ENCODE peak calls at places on chromosomes 5 and 9, in seven cellular contexts. K, E, O, X, H, I and T are unnamed samples.

GRCh38 chr9:27528886-27529315 is 713 bp downstream of the MOB3B start:
- DNase-seq in K (no peak), E (no peak), O (no peak), X (no peak), H (peak), I (peak), T (no peak)

GRCh38 chr9:124008855-124009834 is 2.4 kb upstream of the LHX2 start:
- DNase-seq in K (no peak), E (no peak), O (no peak), X (no peak), H (no peak), I (peak), T (peak)

GRCh38 chr9:4750021-4750673 is 9.1 kb upstream of the AK3 start:
- DNase-seq in K (no peak), E (no peak), O (no peak), X (no peak), H (peak), I (no peak), T (peak)

GRCh38 chr5:1178529-1179382 is 22.6 kb upstream of the SLC6A19 start:
- DNase-seq in K (no peak), E (no peak), O (no peak), X (no peak), H (no peak), I (no peak), T (no peak)

GRCh38 chr5:168299372-168299771 is 7.9 kb downstream of the WWC1 start:
- DNase-seq in K (no peak), E (no peak), O (no peak), X (no peak), H (no peak), I (no peak), T (no peak)

GRCh38 chr9:93431498-93432105 is 19.9 kb upstream of the FAM120A start:
- DNase-seq in K (no peak), E (no peak), O (peak), X (no peak), H (no peak), I (no peak), T (no peak)

GRCh38 chr5:34657550-34657921 is 1.4 kb downstream of the RAI14 start:
- DNase-seq in K (no peak), E (peak), O (peak), X (no peak), H (no peak), I (no peak), T (peak)

GRCh38 chr5:149337746-149338145 is 7.6 kb upstream of the GRPEL2 start:
- DNase-seq in K (no peak), E (no peak), O (no peak), X (no peak), H (no peak), I (no peak), T (no peak)

GRCh38 chr5:77828445-77828844 is 52.3 kb upstream of the TBCA start:
- DNase-seq in K (no peak), E (no peak), O (no peak), X (no peak), H (no peak), I (no peak), T (no peak)

GRCh38 chr5:3321923-3322322 is 273.7 kb upstream of the IRX1 start:
- DNase-seq in K (no peak), E (no peak), O (no peak), X (no peak), H (no peak), I (no peak), T (no peak)

GRCh38 chr5:106962464-106963230 is 708.1 kb downstream of the EFNA5 start:
- DNase-seq in K (no peak), E (no peak), O (no peak), X (no peak), H (no peak), I (no peak), T (no peak)

GRCh38 chr5:172600571-172600970 is 40.5 kb upstream of the NEURL1B start:
- DNase-seq in K (no peak), E (no peak), O (no peak), X (no peak), H (no peak), I (no peak), T (no peak)

GRCh38 chr5:179317411-179318192 is 27.7 kb downstream of the ADAMTS2 start:
- DNase-seq in K (no peak), E (no peak), O (no peak), X (no peak), H (no peak), I (no peak), T (no peak)

GRCh38 chr9:22457448-22457847 is 10.8 kb downstream of the DMRTA1 start:
- DNase-seq in K (no peak), E (no peak), O (no peak), X (no peak), H (no peak), I (no peak), T (no peak)

GRCh38 chr5:143494162-143494561 is 90.7 kb upstream of the NR3C1 start:
- DNase-seq in K (no peak), E (no peak), O (no peak), X (no peak), H (no peak), I (no peak), T (no peak)

GRCh38 chr5:138944527-138945322 is 69.6 kb upstream of the LRRTM2 start:
- DNase-seq in K (no peak), E (no peak), O (no peak), X (no peak), H (no peak), I (no peak), T (no peak)

GRCh38 chr9:121369595-121370265 is at the start of gene STOM:
- DNase-seq in K (no peak), E (peak), O (peak), X (no peak), H (peak), I (no peak), T (no peak)

GRCh38 chr9:77999231-77999631 is 32.4 kb downstream of the GNAQ start:
- DNase-seq in K (no peak), E (no peak), O (no peak), X (no peak), H (no peak), I (no peak), T (no peak)

GRCh38 chr5:5616247-5616895 is 193.9 kb downstream of the ICE1 start:
- DNase-seq in K (no peak), E (peak), O (no peak), X (no peak), H (peak), I (no peak), T (no peak)

GRCh38 chr9:38284768-38285080 is 107.8 kb upstream of the ALDH1B1 start:
- DNase-seq in K (no peak), E (peak), O (no peak), X (no peak), H (no peak), I (peak), T (no peak)

GRCh38 chr9:134991808-134992754 is 74.4 kb upstream of the FCN1 start:
- DNase-seq in K (no peak), E (no peak), O (no peak), X (no peak), H (no peak), I (no peak), T (no peak)

GRCh38 chr5:106174903-106175302 is 1495.8 kb downstream of the EFNA5 start:
- DNase-seq in K (no peak), E (no peak), O (no peak), X (no peak), H (no peak), I (no peak), T (no peak)

GRCh38 chr5:147791181-147791580 is 8.7 kb upstream of the JAKMIP2 start:
- DNase-seq in K (no peak), E (no peak), O (no peak), X (no peak), H (no peak), I (no peak), T (no peak)

GRCh38 chr5:36688722-36689121 is 82.3 kb downstream of the SLC1A3 start:
- DNase-seq in K (no peak), E (no peak), O (peak), X (peak), H (peak), I (no peak), T (no peak)

GRCh38 chr5:39138892-39139291 is 64.7 kb upstream of the RICTOR start:
- DNase-seq in K (no peak), E (no peak), O (no peak), X (no peak), H (no peak), I (no peak), T (no peak)

GRCh38 chr5:134586866-134587524 is 45.6 kb downstream of the SAR1B start:
- DNase-seq in K (peak), E (peak), O (peak), X (peak), H (peak), I (peak), T (peak)

GRCh38 chr9:34036625-34037024 is 12.1 kb downstream of the UBAP2 start:
- DNase-seq in K (no peak), E (no peak), O (no peak), X (no peak), H (no peak), I (no peak), T (no peak)

GRCh38 chr9:120734607-120735006 is 20.3 kb upstream of the MEGF9 start:
- DNase-seq in K (no peak), E (no peak), O (no peak), X (no peak), H (no peak), I (no peak), T (no peak)

GRCh38 chr9:1995084-1995483 is 20.1 kb upstream of the SMARCA2 start:
- DNase-seq in K (no peak), E (no peak), O (no peak), X (no peak), H (no peak), I (no peak), T (no peak)

GRCh38 chr9:116377179-116377790 is 223.7 kb downstream of the PAPPA start:
- DNase-seq in K (no peak), E (no peak), O (no peak), X (peak), H (no peak), I (no peak), T (no peak)

GRCh38 chr9:136808781-136809158 is 1.0 kb downstream of the RABL6 start:
- DNase-seq in K (no peak), E (no peak), O (no peak), X (no peak), H (peak), I (no peak), T (peak)

GRCh38 chr9:134210908-134211810 is 46.8 kb upstream of the RNU6ATAC start:
- DNase-seq in K (no peak), E (peak), O (no peak), X (no peak), H (no peak), I (no peak), T (peak)

GRCh38 chr9:96612105-96612965 is 7.3 kb downstream of the CDC14B start:
- DNase-seq in K (no peak), E (peak), O (peak), X (no peak), H (no peak), I (no peak), T (no peak)

GRCh38 chr5:31823477-31823876 is 184.5 kb downstream of the PDZD2 start:
- DNase-seq in K (no peak), E (no peak), O (no peak), X (no peak), H (no peak), I (no peak), T (no peak)

GRCh38 chr5:174581483-174581882 is 142.9 kb upstream of the MSX2 start:
- DNase-seq in K (no peak), E (peak), O (peak), X (no peak), H (peak), I (peak), T (peak)

GRCh38 chr5:177188775-177189174 is 55.2 kb downstream of the NSD1 start:
- DNase-seq in K (no peak), E (no peak), O (no peak), X (no peak), H (no peak), I (no peak), T (no peak)

GRCh38 chr9:117044241-117044640 is 357.1 kb downstream of the TRIM32 start:
- DNase-seq in K (no peak), E (peak), O (no peak), X (no peak), H (no peak), I (peak), T (no peak)

GRCh38 chr5:66757219-66757833 is 161.1 kb downstream of the MAST4 start:
- DNase-seq in K (no peak), E (peak), O (peak), X (peak), H (peak), I (no peak), T (peak)

GRCh38 chr5:66757834-66758396 is 161.7 kb downstream of the MAST4 start:
- DNase-seq in K (no peak), E (no peak), O (no peak), X (no peak), H (no peak), I (no peak), T (no peak)
- TF ChIP-seq JUND in K (no peak), E (no peak), O (no peak), X (no peak), H (no peak), I (no peak), T (no peak)

GRCh38 chr5:132470596-132470995 is 20.0 kb downstream of the IRF1 start:
- DNase-seq in K (no peak), E (no peak), O (no peak), X (no peak), H (no peak), I (no peak), T (no peak)
- TF ChIP-seq JUND in K (no peak), E (no peak), O (no peak), X (no peak), H (no peak), I (no peak), T (no peak)

GRCh38 chr5:98296426-98296825 is 477.0 kb upstream of the RGMB start:
- DNase-seq in K (no peak), E (no peak), O (no peak), X (no peak), H (no peak), I (no peak), T (no peak)

DNA sequence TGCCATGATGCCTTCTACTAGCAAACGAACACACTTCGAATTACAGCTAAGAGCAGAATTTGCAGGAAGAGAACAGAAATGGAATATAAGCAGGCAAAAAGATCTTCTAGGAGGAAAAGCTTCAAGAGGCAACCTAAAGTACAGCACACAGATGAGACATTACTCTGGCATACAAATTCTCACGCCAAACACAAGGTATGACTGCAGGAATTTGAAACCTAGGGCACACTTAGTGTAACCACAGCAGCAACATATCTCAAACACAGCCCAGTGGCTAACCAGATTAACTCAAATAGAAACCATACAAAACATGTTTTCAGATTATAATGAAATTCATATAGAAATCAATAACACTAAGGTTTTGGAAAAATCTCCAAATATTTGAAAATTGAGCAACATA is 481.0 kb upstream of the RGMB start:
- DNase-seq in K (no peak), E (no peak), O (no peak), X (no peak), H (no peak), I (no peak), T (no peak)
- TF ChIP-seq JUND in K (no peak), E (no peak), O (no peak), X (no peak), H (no peak), I (no peak), T (no peak)

GRCh38 chr5:83025690-83026472 is 51.3 kb downstream of the TMEM167A start:
- DNase-seq in K (no peak), E (no peak), O (no peak), X (peak), H (peak), I (no peak), T (no peak)
- TF ChIP-seq JUND in K (no peak), E (no peak), O (no peak), X (no peak), H (no peak), I (no peak), T (no peak)

GRCh38 chr5:102638316-102638715 is 116.8 kb upstream of the PAM start:
- DNase-seq in K (no peak), E (no peak), O (no peak), X (no peak), H (no peak), I (no peak), T (no peak)

GRCh38 chr5:102638912-102639652 is 116.0 kb upstream of the PAM start:
- DNase-seq in K (no peak), E (no peak), O (no peak), X (no peak), H (no peak), I (no peak), T (no peak)
- TF ChIP-seq JUND in K (no peak), E (no peak), O (no peak), X (no peak), H (no peak), I (no peak), T (no peak)